ENCODE peak calls at places on chromosomes 16 and 17, in nine cellular contexts. F is GM23248, E is heart right ventricle, P is A549, U is RWPE1, S is HCT116, B is coronary artery, Z is AG04450, C is colonic mucosa. N is an unnamed sample.

GRCh38 chr17:76585649-76586593 is at the start of gene ST6GALNAC2:
- DNase-seq in F (peak; percentile 69), E (peak; percentile 69), P (peak; percentile 59), U (peak; percentile 55), S (peak; percentile 42), B (no peak), Z (no peak), C (peak; percentile 75), N (no peak)

GRCh38 chr17:76080207-76080933 is 1.4 kb downstream of the ZACN start:
- DNase-seq in F (no peak), E (no peak), P (no peak), U (no peak), S (no peak), B (no peak), Z (no peak), C (no peak), N (no peak)

GRCh38 chr16:68533937-68534336 is 5.2 kb upstream of the ZFP90 start:
- DNase-seq in F (no peak), E (no peak), P (no peak), U (no peak), S (no peak), B (no peak), Z (no peak), C (no peak), N (no peak)

GRCh38 chr17:51064061-51064735 is 56.5 kb downstream of the SPAG9 start:
- DNase-seq in F (peak; percentile 27), E (no peak), P (no peak), U (no peak), S (no peak), B (no peak), Z (no peak), C (no peak), N (no peak)

GRCh38 chr17:76421054-76421427 is 31.9 kb downstream of the UBE2O start:
- DNase-seq in F (peak; percentile 22), E (no peak), P (no peak), U (no peak), S (no peak), B (no peak), Z (no peak), C (no peak), N (no peak)

GRCh38 chr16:58345574-58346354 is 46.5 kb upstream of the GINS3 start:
- DNase-seq in F (peak; percentile 8), E (no peak), P (no peak), U (no peak), S (no peak), B (no peak), Z (no peak), C (no peak), N (no peak)

GRCh38 chr17:48555616-48556533 is 11.0 kb upstream of the HOXB2 start:
- DNase-seq in F (peak; percentile 52), E (no peak), P (peak; percentile 62), U (no peak), S (no peak), B (no peak), Z (no peak), C (no peak), N (no peak)

GRCh38 chr17:40122944-40123810 is 1.4 kb downstream of the MSL1 start:
- DNase-seq in F (peak; percentile 65), E (peak; percentile 53), P (peak; percentile 72), U (peak; percentile 60), S (no peak), B (peak; percentile 76), Z (no peak), C (peak; percentile 73), N (no peak)

GRCh38 chr16:53022374-53022773 is 30.3 kb downstream of the CHD9NB start:
- DNase-seq in F (peak; percentile 74), E (no peak), P (peak; percentile 55), U (peak; percentile 70), S (peak; percentile 41), B (no peak), Z (peak; percentile 7), C (peak; percentile 34), N (no peak)

GRCh38 chr17:83203073-83203471 is 123.7 kb downstream of the METRNL start:
- DNase-seq in F (peak; percentile 99), E (peak; percentile 50), P (no peak), U (no peak), S (no peak), B (no peak), Z (peak; percentile 34), C (peak; percentile 37), N (no peak)

GRCh38 chr17:45228121-45228941 is 6.6 kb downstream of the FMNL1 start:
- DNase-seq in F (no peak), E (no peak), P (peak; percentile 73), U (no peak), S (no peak), B (peak; percentile 74), Z (no peak), C (no peak), N (no peak)

GRCh38 chr17:2237521-2237921 is 66.1 kb downstream of the SMG6 start:
- DNase-seq in F (peak; percentile 60), E (peak; percentile 41), P (no peak), U (no peak), S (no peak), B (no peak), Z (no peak), C (no peak), N (no peak)

GRCh38 chr17:2237960-2238359 is 65.6 kb downstream of the SMG6 start:
- DNase-seq in F (peak; percentile 53), E (no peak), P (no peak), U (no peak), S (no peak), B (no peak), Z (no peak), C (no peak), N (no peak)

GRCh38 chr17:2233441-2233947 is 70.1 kb downstream of the SMG6 start:
- DNase-seq in F (peak; percentile 78), E (peak; percentile 22), P (no peak), U (no peak), S (no peak), B (no peak), Z (no peak), C (no peak), N (no peak)

GRCh38 chr17:2238432-2239169 is 65.0 kb downstream of the SMG6 start:
- DNase-seq in F (peak; percentile 51), E (peak; percentile 42), P (no peak), U (no peak), S (no peak), B (no peak), Z (no peak), C (no peak), N (no peak)

DNA sequence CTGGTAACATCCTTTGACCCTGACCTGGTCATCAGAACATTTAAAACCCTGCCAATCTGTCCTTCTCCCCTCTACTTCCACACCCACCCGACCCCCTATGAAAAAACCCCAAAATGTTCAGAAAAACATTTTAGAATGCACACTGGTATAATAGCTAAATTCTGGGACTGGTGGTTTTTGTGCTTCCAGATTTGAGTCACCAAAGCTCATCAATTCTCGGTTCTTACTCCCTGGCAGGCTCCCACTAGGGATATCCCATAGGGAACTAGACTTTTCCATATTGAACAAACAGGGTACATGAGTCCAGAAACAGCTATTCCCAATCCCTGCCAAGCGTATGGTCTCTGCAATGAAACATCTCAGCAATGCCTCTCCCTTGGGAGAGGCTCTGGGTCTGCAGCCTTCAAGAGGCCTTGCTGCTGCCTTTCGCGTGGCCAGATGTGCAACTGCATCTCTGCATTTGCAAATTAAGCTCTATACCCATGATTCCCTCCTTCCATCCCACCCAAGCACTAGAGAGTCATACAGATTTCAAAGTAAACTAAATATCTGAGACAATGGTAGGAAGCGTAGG is 67.7 kb downstream of the SMG6 start:
- DNase-seq in F (peak; percentile 70), E (no peak), P (no peak), U (no peak), S (no peak), B (no peak), Z (no peak), C (no peak), N (no peak)
- H3K27ac ChIP-seq in F (peak overlapping the region; percentile 92), E (no peak overlapping the region), P (no peak overlapping the region), U (no peak overlapping the region), S (no peak overlapping the region), B (peak overlapping the region; percentile 28), Z (no peak overlapping the region), C (no peak overlapping the region), N (no peak overlapping the region)

GRCh38 chr16:17395849-17396480 is 74.8 kb downstream of the XYLT1 start:
- DNase-seq in F (peak; percentile 19), E (no peak), P (no peak), U (no peak), S (no peak), B (no peak), Z (no peak), C (peak; percentile 60), N (peak; percentile 45)
- H3K27ac ChIP-seq in F (no peak overlapping the region), E (no peak overlapping the region), P (no peak overlapping the region), U (no peak overlapping the region), S (no peak overlapping the region), B (peak overlapping the region; percentile 55), Z (no peak overlapping the region), C (peak overlapping the region; percentile 71), N (peak overlapping the region; percentile 44)

GRCh38 chr17:32241521-32242094 is 24.0 kb upstream of the RHBDL3 start:
- DNase-seq in F (no peak), E (no peak), P (no peak), U (no peak), S (no peak), B (no peak), Z (no peak), C (no peak), N (no peak)
- H3K27ac ChIP-seq in F (no peak overlapping the region), E (no peak overlapping the region), P (no peak overlapping the region), U (no peak overlapping the region), S (no peak overlapping the region), B (no peak overlapping the region), Z (no peak overlapping the region), C (no peak overlapping the region), N (no peak overlapping the region)

GRCh38 chr17:6947745-6948144 is 48.1 kb upstream of the ALOX12 start:
- DNase-seq in F (no peak), E (no peak), P (no peak), U (no peak), S (no peak), B (no peak), Z (no peak), C (no peak), N (no peak)

GRCh38 chr17:6948562-6948961 is 47.3 kb upstream of the ALOX12 start:
- DNase-seq in F (peak; percentile 41), E (no peak), P (no peak), U (no peak), S (no peak), B (no peak), Z (no peak), C (no peak), N (no peak)

GRCh38 chr17:6948976-6949375 is 46.9 kb upstream of the ALOX12 start:
- DNase-seq in F (no peak), E (no peak), P (no peak), U (no peak), S (no peak), B (no peak), Z (no peak), C (no peak), N (no peak)

DNA sequence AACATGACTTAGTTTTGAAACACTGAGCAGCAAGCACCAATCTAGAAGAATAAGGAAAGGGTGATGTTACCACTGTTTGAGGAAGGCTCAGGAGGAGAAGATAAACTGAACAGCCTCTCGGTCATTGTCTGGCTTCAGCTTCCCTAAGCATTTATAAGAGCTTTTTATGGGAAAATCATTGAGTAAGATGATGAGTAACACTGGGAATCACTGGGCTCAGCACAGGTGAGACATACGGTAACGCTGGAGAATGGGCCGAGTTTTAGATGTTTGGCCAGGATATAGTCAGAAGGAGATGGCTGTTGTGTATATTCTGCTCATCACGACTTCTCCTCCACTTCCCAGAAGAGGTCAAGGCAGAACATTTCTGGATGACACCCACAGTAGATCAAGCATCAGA is 42.2 kb upstream of the ALOX12 start:
- DNase-seq in F (no peak), E (no peak), P (no peak), U (peak; percentile 20), S (no peak), B (no peak), Z (no peak), C (no peak), N (no peak)
- H3K27ac ChIP-seq in F (no peak overlapping the region), E (no peak overlapping the region), P (no peak overlapping the region), U (no peak overlapping the region), S (no peak overlapping the region), B (no peak overlapping the region), Z (no peak overlapping the region), C (no peak overlapping the region), N (no peak overlapping the region)

N was measured in epithelial cell of prostate.